ENCODE peak calls at places on chromosome 18, in four cellular contexts. One of them, this sample, is unnamed. For H3K4me1, the result is how much of the 10 kb centered on the place peaks cover.

GRCh38 chr18:29060349-29060748 is 883.4 kb upstream of the CDH2 start:
- DNase-seq in mammary epithelial cell: no peak
- DNase-seq in aorta: no peak
- DNase-seq in sigmoid colon: no peak
- DNase-seq in this sample: no peak

GRCh38 chr18:3294435-3295080 is 32.6 kb downstream of the MYL12B start:
- DNase-seq in mammary epithelial cell: peak
- DNase-seq in aorta: no peak
- DNase-seq in sigmoid colon: no peak
- DNase-seq in this sample: no peak

GRCh38 chr18:79519751-79520472 is 124.2 kb downstream of the NFATC1 start:
- DNase-seq in mammary epithelial cell: no peak
- DNase-seq in aorta: peak
- DNase-seq in sigmoid colon: no peak
- DNase-seq in this sample: no peak

GRCh38 chr18:50644807-50645206 is 84.9 kb downstream of the MAPK4 start:
- DNase-seq in mammary epithelial cell: no peak
- DNase-seq in aorta: no peak
- DNase-seq in sigmoid colon: no peak
- DNase-seq in this sample: no peak

GRCh38 chr18:80247403-80247916 is at the start of gene PARD6G:
- DNase-seq in mammary epithelial cell: peak
- DNase-seq in aorta: peak
- DNase-seq in sigmoid colon: peak
- DNase-seq in this sample: no peak

GRCh38 chr18:56030060-56030459 is 442.1 kb upstream of the TCF4 start:
- DNase-seq in sigmoid colon: no peak
- DNase-seq in mammary epithelial cell: no peak
- DNase-seq in aorta: no peak
- DNase-seq in this sample: no peak

GRCh38 chr18:6557470-6558245 is 142.9 kb upstream of the L3MBTL4 start:
- DNase-seq in aorta: no peak
- DNase-seq in sigmoid colon: no peak
- DNase-seq in mammary epithelial cell: no peak
- DNase-seq in this sample: no peak

GRCh38 chr18:58922995-58923394 is 58.3 kb downstream of the ZNF532 start:
- DNase-seq in sigmoid colon: no peak
- DNase-seq in mammary epithelial cell: no peak
- DNase-seq in aorta: no peak
- DNase-seq in this sample: no peak

DNA sequence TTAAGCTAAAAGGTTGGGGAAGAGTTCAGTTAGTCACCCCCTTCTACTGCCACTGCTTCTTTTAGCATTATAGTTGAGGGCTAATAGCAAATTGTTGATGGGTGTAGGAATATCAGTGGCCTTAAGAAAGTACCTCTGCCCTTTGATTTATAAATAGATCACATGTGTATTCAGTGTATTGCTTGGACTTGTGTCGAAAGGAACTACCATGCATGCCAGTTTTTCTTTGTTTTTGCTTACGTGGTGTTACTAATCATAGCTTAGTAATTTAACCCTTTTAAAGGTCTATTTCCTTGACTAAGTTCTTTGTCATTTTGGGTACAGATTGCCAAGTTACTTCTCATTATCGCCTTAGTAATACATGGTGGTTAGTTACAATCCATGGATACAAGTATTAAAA is 85.6 kb downstream of the MIB1 start:
- DNase-seq in sigmoid colon: no peak
- DNase-seq in aorta: no peak
- DNase-seq in mammary epithelial cell: peak
- DNase-seq in this sample: no peak
- H3K4me3 ChIP-seq in sigmoid colon: no peak
- H3K4me3 ChIP-seq in aorta: no peak
- H3K4me3 ChIP-seq in mammary epithelial cell: no peak
- H3K4me3 ChIP-seq in this sample: no peak

GRCh38 chr18:10295751-10296150 is 158.7 kb upstream of the APCDD1 start:
- DNase-seq in mammary epithelial cell: no peak
- DNase-seq in sigmoid colon: no peak
- DNase-seq in aorta: no peak
- DNase-seq in this sample: no peak

GRCh38 chr18:10296491-10296890 is 157.9 kb upstream of the APCDD1 start:
- DNase-seq in mammary epithelial cell: no peak
- DNase-seq in aorta: no peak
- DNase-seq in sigmoid colon: no peak
- DNase-seq in this sample: no peak

GRCh38 chr18:10297079-10297478 is 157.4 kb upstream of the APCDD1 start:
- DNase-seq in mammary epithelial cell: no peak
- DNase-seq in sigmoid colon: no peak
- DNase-seq in aorta: no peak
- DNase-seq in this sample: no peak

GRCh38 chr18:10291568-10291981 is 162.9 kb upstream of the APCDD1 start:
- DNase-seq in aorta: no peak
- DNase-seq in sigmoid colon: peak
- DNase-seq in mammary epithelial cell: no peak
- DNase-seq in this sample: no peak

GRCh38 chr18:10293966-10294365 is 160.5 kb upstream of the APCDD1 start:
- DNase-seq in sigmoid colon: no peak
- DNase-seq in aorta: no peak
- DNase-seq in mammary epithelial cell: no peak
- DNase-seq in this sample: no peak
- H3K4me1 ChIP-seq in sigmoid colon: under half
- H3K4me1 ChIP-seq in aorta: under half
- H3K4me1 ChIP-seq in mammary epithelial cell: under half
- H3K4me1 ChIP-seq in this sample: under half

DNA sequence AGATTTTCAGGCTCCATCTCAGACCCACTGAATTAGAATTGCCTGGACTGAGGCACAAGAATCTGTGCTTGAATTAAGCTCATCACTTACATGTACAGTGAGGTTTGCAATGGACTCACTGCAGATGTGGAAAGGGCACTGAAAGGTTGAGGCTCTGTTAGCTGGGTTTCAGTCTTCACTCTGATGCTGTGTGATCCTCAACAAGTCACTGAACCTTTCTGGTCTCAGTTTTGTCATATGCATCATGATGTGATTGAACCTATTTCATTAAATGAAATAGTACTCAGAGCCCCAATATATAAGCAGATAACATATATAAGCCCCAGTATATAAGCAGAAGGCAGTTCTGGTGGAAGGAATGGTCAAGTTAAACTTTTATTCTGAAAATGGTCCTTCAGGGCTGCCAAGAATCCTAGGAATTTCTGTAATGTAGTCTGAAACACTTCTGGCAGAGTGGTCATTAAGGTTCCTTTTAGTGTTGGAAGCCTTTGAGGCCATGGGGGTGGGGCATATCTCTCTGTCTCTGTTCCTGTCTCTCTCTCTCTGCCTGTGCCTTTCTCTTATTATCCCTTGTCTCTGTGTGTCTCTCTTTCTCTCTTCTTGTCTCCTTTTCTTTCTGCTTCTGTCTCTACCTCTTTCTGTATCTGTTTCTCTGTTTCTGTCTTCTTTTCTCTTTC is 110.4 kb downstream of the ADCYAP1 start:
- DNase-seq in sigmoid colon: no peak
- DNase-seq in aorta: no peak
- DNase-seq in mammary epithelial cell: no peak
- DNase-seq in this sample: no peak
- H3K4me3 ChIP-seq in sigmoid colon: no peak
- H3K4me3 ChIP-seq in aorta: no peak
- H3K4me3 ChIP-seq in mammary epithelial cell: no peak
- H3K4me3 ChIP-seq in this sample: no peak

GRCh38 chr18:77035380-77035779 is 97.2 kb downstream of the MBP start:
- DNase-seq in sigmoid colon: no peak
- DNase-seq in mammary epithelial cell: no peak
- DNase-seq in aorta: no peak
- DNase-seq in this sample: no peak
- H3K4me1 ChIP-seq in sigmoid colon: under half
- H3K4me1 ChIP-seq in mammary epithelial cell: under half
- H3K4me1 ChIP-seq in aorta: under half
- H3K4me1 ChIP-seq in this sample: under half

GRCh38 chr18:10474309-10474708 is 19.9 kb downstream of the APCDD1 start:
- DNase-seq in aorta: no peak
- DNase-seq in mammary epithelial cell: no peak
- DNase-seq in sigmoid colon: no peak
- DNase-seq in this sample: no peak

GRCh38 chr18:10477863-10478260 is 23.4 kb downstream of the APCDD1 start:
- DNase-seq in aorta: no peak
- DNase-seq in sigmoid colon: no peak
- DNase-seq in mammary epithelial cell: no peak
- DNase-seq in this sample: no peak

GRCh38 chr18:10477121-10477862 is 22.9 kb downstream of the APCDD1 start:
- DNase-seq in aorta: no peak
- DNase-seq in mammary epithelial cell: no peak
- DNase-seq in sigmoid colon: no peak
- DNase-seq in this sample: no peak

GRCh38 chr18:10475633-10476388 is 21.4 kb downstream of the APCDD1 start:
- DNase-seq in sigmoid colon: no peak
- DNase-seq in aorta: no peak
- DNase-seq in mammary epithelial cell: no peak
- DNase-seq in this sample: no peak

DNA sequence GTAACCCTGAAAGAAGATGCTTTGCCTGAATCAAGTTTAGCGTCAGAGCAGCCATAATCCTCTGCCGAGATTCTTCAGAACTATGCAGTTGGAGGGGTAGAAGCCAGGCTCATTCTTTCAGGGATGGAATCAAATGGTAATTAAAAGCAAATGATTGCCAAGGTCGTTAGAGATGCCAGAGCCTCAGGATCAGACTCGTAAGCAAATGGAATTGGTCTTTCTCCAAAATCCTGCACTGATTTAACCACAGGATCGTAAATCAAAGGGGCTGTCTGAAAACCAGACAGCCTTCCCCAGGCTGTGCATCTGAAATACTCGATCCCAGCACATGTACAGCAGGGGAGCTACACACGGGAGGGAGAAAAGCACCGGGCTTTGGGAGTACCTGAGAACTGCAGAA is 22.0 kb downstream of the APCDD1 start:
- DNase-seq in mammary epithelial cell: no peak
- DNase-seq in sigmoid colon: no peak
- DNase-seq in aorta: no peak
- DNase-seq in this sample: no peak
- H3K4me3 ChIP-seq in mammary epithelial cell: no peak
- H3K4me3 ChIP-seq in sigmoid colon: no peak
- H3K4me3 ChIP-seq in aorta: no peak
- H3K4me3 ChIP-seq in this sample: no peak

DNA sequence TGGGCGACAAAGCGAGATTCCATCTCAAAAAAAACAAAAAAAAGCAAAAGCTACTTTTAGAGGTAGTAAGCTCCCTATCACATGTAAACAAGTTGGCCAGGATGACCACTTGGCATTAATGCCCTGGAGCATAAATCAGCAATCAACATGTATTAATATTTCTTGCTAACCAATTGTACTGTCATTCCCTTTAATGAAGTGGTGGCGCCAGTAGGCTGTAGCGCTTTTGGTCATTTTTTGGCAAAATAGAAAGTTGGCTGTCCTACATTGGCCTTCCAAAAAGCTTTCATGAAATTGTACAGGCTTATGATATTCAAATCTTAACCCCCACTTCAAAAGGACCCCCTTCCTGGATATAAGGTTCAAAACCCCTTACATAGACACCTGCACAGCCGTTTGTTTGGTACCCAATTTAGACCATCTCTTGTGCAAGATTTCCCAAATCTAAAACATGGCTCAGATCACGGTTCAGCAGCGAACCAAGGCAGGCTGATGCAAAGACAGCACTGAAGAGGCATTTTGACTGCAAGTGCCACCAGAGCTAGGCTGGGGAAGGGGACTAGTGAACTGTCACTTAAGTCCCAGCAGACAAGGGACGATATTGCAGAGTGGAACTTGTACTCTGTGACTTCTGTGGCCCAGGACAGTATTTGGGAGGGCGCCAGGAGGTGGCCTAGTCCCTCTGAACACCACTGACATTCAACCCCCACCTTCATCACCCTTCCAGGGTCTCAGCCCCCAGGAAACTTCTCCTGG is 31.9 kb downstream of the SMAD7 start:
- DNase-seq in mammary epithelial cell: no peak
- DNase-seq in aorta: no peak
- DNase-seq in sigmoid colon: peak
- DNase-seq in this sample: no peak
- H3K4me1 ChIP-seq in mammary epithelial cell: under half
- H3K4me1 ChIP-seq in aorta: under half
- H3K4me1 ChIP-seq in sigmoid colon: under half
- H3K4me1 ChIP-seq in this sample: half or more

DNA sequence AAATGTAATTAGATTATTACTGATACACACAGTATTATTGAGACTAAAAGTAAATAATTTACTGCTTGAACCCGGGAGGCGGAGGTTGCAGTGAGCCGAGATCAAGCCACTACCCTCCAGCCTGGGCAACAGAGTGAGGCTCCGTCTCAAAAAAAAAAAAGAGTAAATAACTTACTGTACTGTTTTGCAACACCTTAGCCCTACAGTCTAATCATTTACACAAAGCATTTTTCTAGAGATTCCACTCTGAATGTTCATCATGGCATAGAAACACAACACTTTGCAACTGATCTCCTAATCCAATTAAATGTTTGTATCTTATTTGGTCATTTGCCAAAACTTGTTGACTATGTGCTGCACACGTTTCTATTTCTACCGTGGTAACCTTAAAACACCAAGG is 23.4 kb upstream of the RMP24 start:
- DNase-seq in aorta: no peak
- DNase-seq in sigmoid colon: no peak
- DNase-seq in mammary epithelial cell: no peak
- DNase-seq in this sample: no peak
- H3K4me3 ChIP-seq in aorta: no peak
- H3K4me3 ChIP-seq in sigmoid colon: no peak
- H3K4me3 ChIP-seq in mammary epithelial cell: no peak
- H3K4me3 ChIP-seq in this sample: no peak

GRCh38 chr18:63197246-63197791 is 122.2 kb downstream of the BCL2 start:
- DNase-seq in mammary epithelial cell: no peak
- DNase-seq in aorta: no peak
- DNase-seq in sigmoid colon: no peak
- DNase-seq in this sample: no peak

GRCh38 chr18:63202814-63203213 is 116.8 kb downstream of the BCL2 start:
- DNase-seq in sigmoid colon: no peak
- DNase-seq in mammary epithelial cell: no peak
- DNase-seq in aorta: no peak
- DNase-seq in this sample: no peak

GRCh38 chr18:63198098-63198760 is 121.3 kb downstream of the BCL2 start:
- DNase-seq in mammary epithelial cell: no peak
- DNase-seq in sigmoid colon: no peak
- DNase-seq in aorta: no peak
- DNase-seq in this sample: no peak

GRCh38 chr18:63198868-63199742 is 120.5 kb downstream of the BCL2 start:
- DNase-seq in sigmoid colon: no peak
- DNase-seq in aorta: no peak
- DNase-seq in mammary epithelial cell: no peak
- DNase-seq in this sample: no peak

DNA sequence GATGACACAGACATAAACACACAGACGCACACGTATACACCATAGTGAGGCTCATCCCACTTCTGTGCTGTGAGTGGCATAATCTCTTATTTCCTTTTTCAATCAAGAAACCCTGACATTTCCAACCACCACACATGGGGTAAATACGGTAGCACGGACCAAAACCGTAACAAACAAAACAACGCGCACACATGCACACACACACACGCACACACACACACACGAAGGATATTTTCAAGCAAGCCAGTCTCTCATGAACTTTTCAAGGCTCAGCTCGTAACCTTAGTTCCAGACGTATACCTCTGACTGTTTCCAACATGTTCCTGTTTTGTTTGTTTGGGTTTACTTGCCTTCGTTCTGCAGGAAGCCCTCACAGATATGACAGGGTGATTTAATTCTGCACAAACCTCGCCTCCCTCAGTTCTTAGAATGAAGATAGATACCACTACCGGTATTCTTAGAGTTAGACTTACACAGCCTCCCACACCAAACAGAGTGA is 119.8 kb downstream of the BCL2 start:
- DNase-seq in mammary epithelial cell: no peak
- DNase-seq in aorta: no peak
- DNase-seq in sigmoid colon: no peak
- DNase-seq in this sample: no peak
- H3K4me1 ChIP-seq in mammary epithelial cell: under half
- H3K4me1 ChIP-seq in aorta: under half
- H3K4me1 ChIP-seq in sigmoid colon: under half
- H3K4me1 ChIP-seq in this sample: under half